ENCODE peak calls at places on chromosomes 7 and 10, in four cellular contexts. U is Panc1, X is left ventricle myocardium inferior, Y is GM23248. A is an unnamed sample.

GRCh38 chr10:14056545-14057332 is 274.0 kb downstream of the FRMD4A start:
- DNase-seq in X (no peak), U (no peak), Y (peak; percentile 98), A (no peak)

GRCh38 chr10:93703066-93703465 is 674 bp upstream of the FRA10AC1 start:
- DNase-seq in U (no peak), Y (peak; percentile 37), X (no peak), A (no peak)

GRCh38 chr7:23530901-23531793 is 634 bp downstream of the TRA2A start:
- DNase-seq in Y (peak; percentile 86), U (no peak), X (peak; percentile 42), A (peak; percentile 62)

GRCh38 chr10:31836569-31837406 is 91.8 kb downstream of the ARHGAP12 start:
- DNase-seq in Y (peak; percentile 68), X (no peak), U (peak; percentile 13), A (no peak)

GRCh38 chr10:4051011-4051407 is 266.0 kb upstream of the KLF6 start:
- DNase-seq in U (no peak), X (no peak), Y (peak; percentile 51), A (peak; percentile 75)

GRCh38 chr10:17808971-17809841 is at the start of gene MRC1:
- DNase-seq in U (no peak), X (peak; percentile 34), Y (no peak), A (no peak)

GRCh38 chr10:88270871-88271713 is 312.0 kb downstream of the RNLS start:
- DNase-seq in U (no peak), Y (peak; percentile 85), X (no peak), A (no peak)

GRCh38 chr10:106836923-106837322 is 327.6 kb downstream of the SORCS1 start:
- DNase-seq in U (no peak), Y (no peak), X (no peak), A (no peak)

GRCh38 chr7:142445019-142445686 is 187.3 kb upstream of the PRSS58 start:
- DNase-seq in U (no peak), X (no peak), Y (no peak), A (no peak)

GRCh38 chr10:55200020-55200419 is 399.0 kb upstream of the PCDH15 start:
- DNase-seq in X (no peak), Y (no peak), U (no peak), A (no peak)

GRCh38 chr10:97539523-97540200 is 32.9 kb upstream of the ANKRD2 start:
- DNase-seq in Y (peak; percentile 85), X (no peak), U (no peak), A (peak; percentile 71)

GRCh38 chr7:359776-360361 is 69.9 kb downstream of the FOXL3 start:
- DNase-seq in U (no peak), Y (no peak), X (peak; percentile 4), A (no peak)
- H3K4me3 ChIP-seq in U (no peak overlapping the region), Y (no peak overlapping the region), X (no peak overlapping the region), A (no peak overlapping the region)

GRCh38 chr7:111107576-111107975 is 16.6 kb downstream of the LRRN3 start:
- DNase-seq in Y (peak; percentile 38), U (no peak), X (no peak), A (no peak)
- H3K4me1 ChIP-seq in Y (peaks cover 23% of the 10 kb centered on the region), U (no peaks in the 10 kb centered on the region), X (peaks cover 16% of the 10 kb centered on the region), A (no peaks in the 10 kb centered on the region)

GRCh38 chr7:141013345-141013715 is 1.4 kb downstream of the MRPS33 start:
- DNase-seq in Y (peak; percentile 18), U (no peak), X (no peak), A (no peak)
- H3K4me3 ChIP-seq in Y (peak overlapping the region; percentile 82), U (no peak overlapping the region), X (peak overlapping the region; percentile 75), A (no peak overlapping the region)

GRCh38 chr7:55550010-55550409 is 22.3 kb downstream of the VOPP1 start:
- DNase-seq in Y (no peak), U (no peak), X (no peak), A (no peak)
- H3K4me1 ChIP-seq in Y (peaks cover 30% of the 10 kb centered on the region), U (peaks cover 61% of the 10 kb centered on the region), X (peaks cover 85% of the 10 kb centered on the region), A (no peaks in the 10 kb centered on the region)

DNA sequence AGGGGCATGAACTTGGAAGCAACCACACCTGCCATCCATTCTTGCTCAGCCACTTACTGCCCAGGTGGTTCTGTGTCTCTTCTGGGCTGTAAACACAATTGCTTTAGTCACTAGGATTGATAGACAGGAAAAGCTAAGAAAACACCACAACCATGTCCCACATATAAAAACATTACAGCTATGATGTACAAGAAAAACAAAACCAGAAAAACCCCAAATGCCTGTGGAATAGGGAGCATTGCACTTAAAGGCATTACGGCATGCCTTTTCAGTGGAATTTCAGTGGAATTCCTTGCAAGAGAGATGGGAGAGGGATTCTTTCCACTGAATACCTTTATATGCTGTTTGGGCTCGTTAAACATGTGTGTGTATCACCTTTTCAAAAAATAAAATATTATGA is 44.2 kb upstream of the GPR26 start:
- DNase-seq in U (no peak), X (no peak), Y (peak; percentile 42), A (no peak)
- H3K4me3 ChIP-seq in U (no peak overlapping the region), X (no peak overlapping the region), Y (no peak overlapping the region), A (no peak overlapping the region)

DNA sequence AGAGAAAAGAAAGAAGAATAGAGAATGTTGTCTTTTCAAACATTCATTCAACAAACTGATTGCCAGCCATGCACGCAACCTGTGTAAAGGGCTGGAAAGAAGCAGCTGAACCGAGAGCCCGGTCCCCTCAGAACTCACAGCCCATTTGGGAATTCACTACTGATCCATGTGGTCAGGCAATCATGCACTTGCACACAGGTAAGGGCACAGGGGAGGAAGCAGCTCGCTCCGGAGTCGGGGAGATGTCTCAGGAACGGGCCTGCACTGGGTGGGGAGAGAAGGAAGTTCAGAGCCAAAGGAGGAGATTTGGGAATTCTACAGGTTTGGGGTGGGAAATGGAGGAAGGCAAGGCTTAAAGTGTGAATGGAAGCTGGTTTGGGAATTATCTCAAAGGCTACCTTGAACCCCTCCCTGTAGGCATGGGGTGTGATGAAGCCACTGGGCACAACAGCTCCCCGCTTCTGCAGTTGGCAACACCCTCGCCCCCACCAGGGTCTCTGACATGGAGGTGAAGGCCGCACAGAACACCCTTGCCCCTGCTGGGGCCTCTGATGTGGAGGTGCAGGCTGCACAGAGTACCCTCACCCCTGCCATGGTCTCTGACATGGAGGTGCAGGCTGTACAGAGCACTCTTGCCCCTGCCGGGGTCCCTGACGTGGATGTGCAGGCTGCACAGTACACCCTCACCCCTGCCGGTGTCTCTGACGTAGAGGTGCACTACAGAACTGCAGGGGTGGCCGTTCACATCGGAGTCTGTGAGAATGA is 194.4 kb upstream of the RNF32 start:
- DNase-seq in X (no peak), U (no peak), Y (no peak), A (no peak)
- H3K4me1 ChIP-seq in X (no peaks in the 10 kb centered on the region), U (no peaks in the 10 kb centered on the region), Y (no peaks in the 10 kb centered on the region), A (no peaks in the 10 kb centered on the region)

GRCh38 chr7:120992272-120993010 is 3.9 kb downstream of the CPED1 start:
- DNase-seq in Y (no peak), U (no peak), X (no peak), A (no peak)
- H3K4me3 ChIP-seq in Y (peak overlapping the region; percentile 78), U (no peak overlapping the region), X (peak overlapping the region; percentile 74), A (peak overlapping the region; percentile 53)

GRCh38 chr7:130372402-130372801 is 7.9 kb upstream of the CPA1 start:
- DNase-seq in U (no peak), X (no peak), Y (no peak), A (no peak)
- H3K4me1 ChIP-seq in U (peaks cover 20% of the 10 kb centered on the region), X (peaks cover 34% of the 10 kb centered on the region), Y (peaks cover 53% of the 10 kb centered on the region), A (no peaks in the 10 kb centered on the region)

A was measured in right atrium auricular region.